ENCODE peak calls at places on chromosomes 3 and 15, in ten cellular contexts. One of them, this sample, is unnamed.

GRCh38 chr3:11001020-11001657 is 8.6 kb downstream of the SLC6A1 start:
- DNase-seq in Calu3: peak; percentile 35
- DNase-seq in NCI-H1105: no peak
- DNase-seq in neural crest cell: peak; percentile 62
- DNase-seq in germinal center: no peak
- DNase-seq in GM10248: no peak
- DNase-seq in HFF-Myc: no peak
- DNase-seq in activated CD4-positive, alpha-beta T cell treated with anti-CD3 and anti-CD28 coated beads for 24 hours: no peak
- DNase-seq in NCI-H1694 treated with DMSO at 0.1 percent for 48 hours: no peak
- DNase-seq in AG20443: no peak
- DNase-seq in this sample: peak; percentile 75

GRCh38 chr15:88688394-88688933 is 49.6 kb downstream of the ISG20 start:
- DNase-seq in Calu3: no peak
- DNase-seq in NCI-H1105: no peak
- DNase-seq in neural crest cell: no peak
- DNase-seq in germinal center: no peak
- DNase-seq in GM10248: no peak
- DNase-seq in HFF-Myc: no peak
- DNase-seq in activated CD4-positive, alpha-beta T cell treated with anti-CD3 and anti-CD28 coated beads for 24 hours: no peak
- DNase-seq in NCI-H1694 treated with DMSO at 0.1 percent for 48 hours: no peak
- DNase-seq in AG20443: no peak
- DNase-seq in this sample: no peak

GRCh38 chr3:170745211-170745718 is 124.7 kb downstream of the RPL22L1 start:
- DNase-seq in Calu3: peak; percentile 40
- DNase-seq in NCI-H1105: no peak
- DNase-seq in neural crest cell: no peak
- DNase-seq in germinal center: no peak
- DNase-seq in GM10248: no peak
- DNase-seq in HFF-Myc: peak; percentile 83
- DNase-seq in activated CD4-positive, alpha-beta T cell treated with anti-CD3 and anti-CD28 coated beads for 24 hours: no peak
- DNase-seq in NCI-H1694 treated with DMSO at 0.1 percent for 48 hours: no peak
- DNase-seq in AG20443: no peak
- DNase-seq in this sample: no peak

GRCh38 chr15:88616240-88616639 is 4.9 kb upstream of the AEN start:
- DNase-seq in Calu3: no peak
- DNase-seq in NCI-H1105: no peak
- DNase-seq in neural crest cell: no peak
- DNase-seq in germinal center: no peak
- DNase-seq in GM10248: no peak
- DNase-seq in HFF-Myc: no peak
- DNase-seq in activated CD4-positive, alpha-beta T cell treated with anti-CD3 and anti-CD28 coated beads for 24 hours: no peak
- DNase-seq in NCI-H1694 treated with DMSO at 0.1 percent for 48 hours: no peak
- DNase-seq in AG20443: no peak
- DNase-seq in this sample: no peak

GRCh38 chr3:100811779-100812507 is 102.6 kb downstream of the TFG start:
- DNase-seq in Calu3: no peak
- DNase-seq in NCI-H1105: no peak
- DNase-seq in neural crest cell: no peak
- DNase-seq in germinal center: no peak
- DNase-seq in GM10248: no peak
- DNase-seq in HFF-Myc: no peak
- DNase-seq in activated CD4-positive, alpha-beta T cell treated with anti-CD3 and anti-CD28 coated beads for 24 hours: no peak
- DNase-seq in NCI-H1694 treated with DMSO at 0.1 percent for 48 hours: no peak
- DNase-seq in AG20443: no peak
- DNase-seq in this sample: no peak

GRCh38 chr15:83598031-83598430 is 55.9 kb upstream of the ADAMTSL3 start:
- DNase-seq in Calu3: no peak
- DNase-seq in NCI-H1105: no peak
- DNase-seq in neural crest cell: no peak
- DNase-seq in germinal center: no peak
- DNase-seq in GM10248: no peak
- DNase-seq in HFF-Myc: no peak
- DNase-seq in activated CD4-positive, alpha-beta T cell treated with anti-CD3 and anti-CD28 coated beads for 24 hours: no peak
- DNase-seq in NCI-H1694 treated with DMSO at 0.1 percent for 48 hours: no peak
- DNase-seq in AG20443: no peak
- DNase-seq in this sample: no peak

GRCh38 chr3:89426060-89426459 is 318.6 kb downstream of the EPHA3 start:
- DNase-seq in Calu3: no peak
- DNase-seq in NCI-H1105: no peak
- DNase-seq in neural crest cell: no peak
- DNase-seq in germinal center: no peak
- DNase-seq in GM10248: no peak
- DNase-seq in HFF-Myc: no peak
- DNase-seq in activated CD4-positive, alpha-beta T cell treated with anti-CD3 and anti-CD28 coated beads for 24 hours: no peak
- DNase-seq in NCI-H1694 treated with DMSO at 0.1 percent for 48 hours: no peak
- DNase-seq in AG20443: no peak
- DNase-seq in this sample: no peak

GRCh38 chr3:25831578-25831977 is 41.7 kb downstream of the OXSM start:
- DNase-seq in Calu3: no peak
- DNase-seq in NCI-H1105: no peak
- DNase-seq in neural crest cell: no peak
- DNase-seq in germinal center: no peak
- DNase-seq in GM10248: no peak
- DNase-seq in HFF-Myc: peak; percentile 19
- DNase-seq in activated CD4-positive, alpha-beta T cell treated with anti-CD3 and anti-CD28 coated beads for 24 hours: no peak
- DNase-seq in NCI-H1694 treated with DMSO at 0.1 percent for 48 hours: peak; percentile 26
- DNase-seq in AG20443: peak; percentile 24
- DNase-seq in this sample: peak; percentile 35

GRCh38 chr15:20349774-20350498 is 191.7 kb downstream of the GOLGA6L6 start:
- DNase-seq in Calu3: no peak
- DNase-seq in NCI-H1105: no peak
- DNase-seq in neural crest cell: no peak
- DNase-seq in germinal center: no peak
- DNase-seq in GM10248: peak; percentile 30
- DNase-seq in HFF-Myc: no peak
- DNase-seq in activated CD4-positive, alpha-beta T cell treated with anti-CD3 and anti-CD28 coated beads for 24 hours: no peak
- DNase-seq in NCI-H1694 treated with DMSO at 0.1 percent for 48 hours: no peak
- DNase-seq in AG20443: peak; percentile 22
- DNase-seq in this sample: no peak

GRCh38 chr15:68421798-68422402 is 10.1 kb downstream of the ITGA11 start:
- DNase-seq in Calu3: no peak
- DNase-seq in NCI-H1105: no peak
- DNase-seq in neural crest cell: no peak
- DNase-seq in germinal center: no peak
- DNase-seq in GM10248: no peak
- DNase-seq in HFF-Myc: no peak
- DNase-seq in activated CD4-positive, alpha-beta T cell treated with anti-CD3 and anti-CD28 coated beads for 24 hours: no peak
- DNase-seq in NCI-H1694 treated with DMSO at 0.1 percent for 48 hours: no peak
- DNase-seq in AG20443: peak; percentile 71
- DNase-seq in this sample: no peak

GRCh38 chr3:44019736-44020135 is 221.9 kb upstream of the TOPAZ1 start:
- DNase-seq in Calu3: no peak
- DNase-seq in NCI-H1105: no peak
- DNase-seq in neural crest cell: no peak
- DNase-seq in germinal center: no peak
- DNase-seq in GM10248: no peak
- DNase-seq in HFF-Myc: no peak
- DNase-seq in activated CD4-positive, alpha-beta T cell treated with anti-CD3 and anti-CD28 coated beads for 24 hours: no peak
- DNase-seq in NCI-H1694 treated with DMSO at 0.1 percent for 48 hours: no peak
- DNase-seq in AG20443: no peak
- DNase-seq in this sample: peak; percentile 35

GRCh38 chr3:28013864-28014473 is 227.4 kb upstream of the CMC1 start:
- DNase-seq in Calu3: no peak
- DNase-seq in NCI-H1105: no peak
- DNase-seq in neural crest cell: no peak
- DNase-seq in germinal center: no peak
- DNase-seq in GM10248: no peak
- DNase-seq in HFF-Myc: no peak
- DNase-seq in activated CD4-positive, alpha-beta T cell treated with anti-CD3 and anti-CD28 coated beads for 24 hours: no peak
- DNase-seq in NCI-H1694 treated with DMSO at 0.1 percent for 48 hours: no peak
- DNase-seq in AG20443: no peak
- DNase-seq in this sample: no peak

GRCh38 chr3:83873550-83873949 is 1085.2 kb upstream of the CADM2 start:
- DNase-seq in Calu3: no peak
- DNase-seq in NCI-H1105: no peak
- DNase-seq in neural crest cell: no peak
- DNase-seq in germinal center: no peak
- DNase-seq in GM10248: no peak
- DNase-seq in HFF-Myc: no peak
- DNase-seq in activated CD4-positive, alpha-beta T cell treated with anti-CD3 and anti-CD28 coated beads for 24 hours: no peak
- DNase-seq in NCI-H1694 treated with DMSO at 0.1 percent for 48 hours: no peak
- DNase-seq in AG20443: no peak
- DNase-seq in this sample: no peak

GRCh38 chr15:73239564-73240208 is 129.1 kb downstream of the HCN4 start:
- DNase-seq in Calu3: no peak
- DNase-seq in NCI-H1105: no peak
- DNase-seq in neural crest cell: no peak
- DNase-seq in germinal center: no peak
- DNase-seq in GM10248: no peak
- DNase-seq in HFF-Myc: no peak
- DNase-seq in activated CD4-positive, alpha-beta T cell treated with anti-CD3 and anti-CD28 coated beads for 24 hours: no peak
- DNase-seq in NCI-H1694 treated with DMSO at 0.1 percent for 48 hours: peak; percentile 2
- DNase-seq in AG20443: no peak
- DNase-seq in this sample: no peak

GRCh38 chr3:38314767-38315487 is 31.7 kb upstream of the XYLB start:
- DNase-seq in Calu3: no peak
- DNase-seq in NCI-H1105: no peak
- DNase-seq in neural crest cell: no peak
- DNase-seq in germinal center: no peak
- DNase-seq in GM10248: no peak
- DNase-seq in HFF-Myc: no peak
- DNase-seq in activated CD4-positive, alpha-beta T cell treated with anti-CD3 and anti-CD28 coated beads for 24 hours: no peak
- DNase-seq in NCI-H1694 treated with DMSO at 0.1 percent for 48 hours: no peak
- DNase-seq in AG20443: no peak
- DNase-seq in this sample: peak; percentile 43

GRCh38 chr3:79052054-79052681 is 715.6 kb downstream of the ROBO1 start:
- DNase-seq in Calu3: no peak
- DNase-seq in NCI-H1105: no peak
- DNase-seq in neural crest cell: no peak
- DNase-seq in germinal center: no peak
- DNase-seq in GM10248: no peak
- DNase-seq in HFF-Myc: no peak
- DNase-seq in activated CD4-positive, alpha-beta T cell treated with anti-CD3 and anti-CD28 coated beads for 24 hours: no peak
- DNase-seq in NCI-H1694 treated with DMSO at 0.1 percent for 48 hours: no peak
- DNase-seq in AG20443: no peak
- DNase-seq in this sample: peak; percentile 12

GRCh38 chr3:14789640-14790285 is 29.0 kb upstream of the FGD5 start:
- DNase-seq in Calu3: no peak
- DNase-seq in NCI-H1105: no peak
- DNase-seq in neural crest cell: no peak
- DNase-seq in germinal center: no peak
- DNase-seq in GM10248: no peak
- DNase-seq in HFF-Myc: no peak
- DNase-seq in activated CD4-positive, alpha-beta T cell treated with anti-CD3 and anti-CD28 coated beads for 24 hours: no peak
- DNase-seq in NCI-H1694 treated with DMSO at 0.1 percent for 48 hours: no peak
- DNase-seq in AG20443: no peak
- DNase-seq in this sample: no peak

GRCh38 chr3:97029972-97030371 is 215.6 kb downstream of the EPHA6 start:
- DNase-seq in Calu3: no peak
- DNase-seq in NCI-H1105: no peak
- DNase-seq in neural crest cell: no peak
- DNase-seq in germinal center: no peak
- DNase-seq in GM10248: no peak
- DNase-seq in HFF-Myc: no peak
- DNase-seq in activated CD4-positive, alpha-beta T cell treated with anti-CD3 and anti-CD28 coated beads for 24 hours: no peak
- DNase-seq in NCI-H1694 treated with DMSO at 0.1 percent for 48 hours: no peak
- DNase-seq in AG20443: no peak
- DNase-seq in this sample: no peak

GRCh38 chr3:141303481-141304223 is 64.7 kb upstream of the ZBTB38 start:
- DNase-seq in Calu3: peak; percentile 89
- DNase-seq in NCI-H1105: peak; percentile 81
- DNase-seq in neural crest cell: peak; percentile 71
- DNase-seq in germinal center: peak; percentile 78
- DNase-seq in GM10248: peak; percentile 78
- DNase-seq in HFF-Myc: peak; percentile 81
- DNase-seq in activated CD4-positive, alpha-beta T cell treated with anti-CD3 and anti-CD28 coated beads for 24 hours: no peak
- DNase-seq in NCI-H1694 treated with DMSO at 0.1 percent for 48 hours: peak; percentile 83
- DNase-seq in AG20443: peak; percentile 70
- DNase-seq in this sample: peak; percentile 90

GRCh38 chr15:53591041-53591440 is 168.4 kb downstream of the WDR72 start:
- DNase-seq in Calu3: no peak
- DNase-seq in NCI-H1105: no peak
- DNase-seq in neural crest cell: no peak
- DNase-seq in germinal center: no peak
- DNase-seq in GM10248: no peak
- DNase-seq in HFF-Myc: no peak
- DNase-seq in activated CD4-positive, alpha-beta T cell treated with anti-CD3 and anti-CD28 coated beads for 24 hours: no peak
- DNase-seq in NCI-H1694 treated with DMSO at 0.1 percent for 48 hours: no peak
- DNase-seq in AG20443: no peak
- DNase-seq in this sample: no peak

GRCh38 chr3:69180869-69181591 is 58.6 kb upstream of the LMOD3 start:
- DNase-seq in Calu3: no peak
- DNase-seq in NCI-H1105: no peak
- DNase-seq in neural crest cell: no peak
- DNase-seq in germinal center: no peak
- DNase-seq in GM10248: no peak
- DNase-seq in HFF-Myc: no peak
- DNase-seq in activated CD4-positive, alpha-beta T cell treated with anti-CD3 and anti-CD28 coated beads for 24 hours: no peak
- DNase-seq in NCI-H1694 treated with DMSO at 0.1 percent for 48 hours: no peak
- DNase-seq in AG20443: no peak
- DNase-seq in this sample: no peak

GRCh38 chr3:20683912-20684311 is 497.9 kb upstream of the SGO1 start:
- DNase-seq in Calu3: no peak
- DNase-seq in NCI-H1105: no peak
- DNase-seq in neural crest cell: no peak
- DNase-seq in germinal center: no peak
- DNase-seq in GM10248: no peak
- DNase-seq in HFF-Myc: peak; percentile 12
- DNase-seq in activated CD4-positive, alpha-beta T cell treated with anti-CD3 and anti-CD28 coated beads for 24 hours: no peak
- DNase-seq in NCI-H1694 treated with DMSO at 0.1 percent for 48 hours: no peak
- DNase-seq in AG20443: peak; percentile 59
- DNase-seq in this sample: no peak

GRCh38 chr15:78841307-78841706 is 30.0 kb upstream of the ADAMTS7 start:
- DNase-seq in Calu3: no peak
- DNase-seq in NCI-H1105: no peak
- DNase-seq in neural crest cell: no peak
- DNase-seq in germinal center: no peak
- DNase-seq in GM10248: no peak
- DNase-seq in HFF-Myc: no peak
- DNase-seq in activated CD4-positive, alpha-beta T cell treated with anti-CD3 and anti-CD28 coated beads for 24 hours: no peak
- DNase-seq in NCI-H1694 treated with DMSO at 0.1 percent for 48 hours: no peak
- DNase-seq in AG20443: no peak
- DNase-seq in this sample: no peak

GRCh38 chr15:77582763-77583162 is 49.9 kb downstream of the LINGO1 start:
- DNase-seq in Calu3: no peak
- DNase-seq in NCI-H1105: no peak
- DNase-seq in neural crest cell: no peak
- DNase-seq in germinal center: no peak
- DNase-seq in GM10248: no peak
- DNase-seq in HFF-Myc: no peak
- DNase-seq in activated CD4-positive, alpha-beta T cell treated with anti-CD3 and anti-CD28 coated beads for 24 hours: no peak
- DNase-seq in NCI-H1694 treated with DMSO at 0.1 percent for 48 hours: no peak
- DNase-seq in AG20443: no peak
- DNase-seq in this sample: peak; percentile 84

GRCh38 chr3:97931218-97931617 is 41.0 kb downstream of the RIOX2 start:
- DNase-seq in Calu3: no peak
- DNase-seq in NCI-H1105: no peak
- DNase-seq in neural crest cell: no peak
- DNase-seq in germinal center: no peak
- DNase-seq in GM10248: no peak
- DNase-seq in HFF-Myc: no peak
- DNase-seq in activated CD4-positive, alpha-beta T cell treated with anti-CD3 and anti-CD28 coated beads for 24 hours: no peak
- DNase-seq in NCI-H1694 treated with DMSO at 0.1 percent for 48 hours: no peak
- DNase-seq in AG20443: no peak
- DNase-seq in this sample: no peak

GRCh38 chr3:52080830-52081719 is 24.7 kb upstream of the DUSP7 start:
- DNase-seq in Calu3: no peak
- DNase-seq in NCI-H1105: no peak
- DNase-seq in neural crest cell: no peak
- DNase-seq in germinal center: no peak
- DNase-seq in GM10248: no peak
- DNase-seq in HFF-Myc: no peak
- DNase-seq in activated CD4-positive, alpha-beta T cell treated with anti-CD3 and anti-CD28 coated beads for 24 hours: no peak
- DNase-seq in NCI-H1694 treated with DMSO at 0.1 percent for 48 hours: no peak
- DNase-seq in AG20443: no peak
- DNase-seq in this sample: no peak

GRCh38 chr3:102215166-102215565 is 219.6 kb upstream of the ZPLD1 start:
- DNase-seq in Calu3: no peak
- DNase-seq in NCI-H1105: no peak
- DNase-seq in neural crest cell: no peak
- DNase-seq in germinal center: no peak
- DNase-seq in GM10248: no peak
- DNase-seq in HFF-Myc: no peak
- DNase-seq in activated CD4-positive, alpha-beta T cell treated with anti-CD3 and anti-CD28 coated beads for 24 hours: no peak
- DNase-seq in NCI-H1694 treated with DMSO at 0.1 percent for 48 hours: no peak
- DNase-seq in AG20443: no peak
- DNase-seq in this sample: no peak

GRCh38 chr3:126718506-126719445 is 14.7 kb downstream of the CHCHD6 start:
- DNase-seq in Calu3: no peak
- DNase-seq in NCI-H1105: no peak
- DNase-seq in neural crest cell: no peak
- DNase-seq in germinal center: no peak
- DNase-seq in GM10248: no peak
- DNase-seq in HFF-Myc: no peak
- DNase-seq in activated CD4-positive, alpha-beta T cell treated with anti-CD3 and anti-CD28 coated beads for 24 hours: no peak
- DNase-seq in NCI-H1694 treated with DMSO at 0.1 percent for 48 hours: no peak
- DNase-seq in AG20443: no peak
- DNase-seq in this sample: peak; percentile 68